ENCODE peak calls at places on chromosomes 2 and 18, in eight cellular contexts. Q is gastrocnemius medialis, N is tibial nerve, B is A549, K is IMR-90, D is spleen, U is esophagus squamous epithelium, Y is transverse colon. L is an unnamed sample.

GRCh38 chr2:88880441-88880953 is 189.0 kb downstream of the RPIA start:
- DNase-seq in K (peak; percentile 39), N (peak; percentile 66), B (peak; percentile 43), Q (no peak), D (no peak), U (no peak), Y (no peak), L (no peak)

GRCh38 chr2:150505178-150505577 is 17.7 kb upstream of the RND3 start:
- DNase-seq in D (no peak), B (no peak), Y (no peak), K (no peak), Q (no peak), U (no peak), N (no peak), L (no peak)

GRCh38 chr2:12089496-12089895 is 343.1 kb downstream of the LPIN1 start:
- DNase-seq in B (no peak), Q (no peak), N (no peak), Y (no peak), U (no peak), K (no peak), D (no peak), L (no peak)

GRCh38 chr2:126736133-126736874 is 80.3 kb downstream of the GYPC start:
- DNase-seq in U (no peak), D (no peak), Y (peak; percentile 68), B (no peak), K (peak; percentile 40), Q (no peak), N (no peak), L (peak; percentile 59)

GRCh38 chr18:54359233-54359632 is 1.5 kb downstream of the C18orf54 start:
- DNase-seq in B (no peak), Y (no peak), U (no peak), Q (no peak), D (no peak), K (peak; percentile 11), N (no peak), L (no peak)

GRCh38 chr2:48108455-48108854 is 202.2 kb upstream of the FBXO11 start:
- DNase-seq in K (no peak), Q (no peak), D (no peak), U (no peak), Y (no peak), N (no peak), B (no peak), L (no peak)

GRCh38 chr18:22422909-22423548 is 5.3 kb upstream of the CTAGE1 start:
- DNase-seq in Y (no peak), K (peak; percentile 87), N (no peak), B (no peak), D (no peak), Q (no peak), U (no peak), L (no peak)

GRCh38 chr2:221189431-221189830 is 382.7 kb downstream of the EPHA4 start:
- DNase-seq in U (no peak), D (no peak), B (no peak), Y (no peak), K (no peak), Q (no peak), N (no peak), L (no peak)

GRCh38 chr2:44171018-44171417 is 2.3 kb downstream of the PPM1B start:
- DNase-seq in Y (no peak), N (no peak), D (no peak), K (peak; percentile 58), B (no peak), U (no peak), Q (no peak), L (no peak)

GRCh38 chr18:8912348-8913057 is 190.0 kb upstream of the NDUFV2 start:
- DNase-seq in D (peak; percentile 79), U (no peak), K (no peak), B (no peak), Y (peak; percentile 16), N (no peak), Q (no peak), L (peak; percentile 54)

GRCh38 chr18:2143666-2144065 is 427.6 kb downstream of the METTL4 start:
- DNase-seq in Q (no peak), B (no peak), Y (no peak), N (no peak), K (no peak), D (no peak), U (no peak), L (no peak)

GRCh38 chr2:212737773-212738172 is 199.2 kb upstream of the ERBB4 start:
- DNase-seq in N (no peak), U (no peak), Q (no peak), K (no peak), Y (no peak), D (no peak), B (no peak), L (no peak)

GRCh38 chr2:60297296-60298010 is 256.0 kb downstream of the BCL11A start:
- DNase-seq in Q (no peak), K (no peak), D (no peak), B (no peak), N (no peak), U (no peak), Y (peak; percentile 70), L (peak; percentile 79)

GRCh38 chr2:73197579-73197978 is 4.8 kb upstream of the NOTO start:
- DNase-seq in Q (no peak), N (no peak), U (no peak), B (no peak), K (no peak), Y (no peak), D (no peak), L (no peak)

GRCh38 chr2:164710252-164710633 is 89.0 kb upstream of the GRB14 start:
- DNase-seq in K (peak; percentile 77), U (no peak), D (no peak), N (no peak), B (no peak), Q (no peak), Y (no peak), L (no peak)

GRCh38 chr18:37238271-37238670 is 327.3 kb downstream of the CELF4 start:
- DNase-seq in N (no peak), D (no peak), Q (no peak), B (no peak), Y (no peak), K (no peak), U (no peak), L (no peak)

GRCh38 chr2:54628957-54629356 is 94.5 kb upstream of the EML6 start:
- DNase-seq in Y (no peak), Q (no peak), N (no peak), B (no peak), D (no peak), U (no peak), K (no peak), L (no peak)

GRCh38 chr2:20599001-20599600 is 51.8 kb downstream of the HS1BP3 start:
- DNase-seq in Q (no peak), Y (peak; percentile 8), K (no peak), B (no peak), D (peak; percentile 89), N (no peak), U (no peak), L (peak; percentile 44)

GRCh38 chr2:3340144-3340543 is 37.5 kb downstream of the EIPR1 start:
- DNase-seq in K (no peak), D (no peak), U (no peak), B (no peak), Y (no peak), Q (no peak), N (no peak), L (no peak)

DNA sequence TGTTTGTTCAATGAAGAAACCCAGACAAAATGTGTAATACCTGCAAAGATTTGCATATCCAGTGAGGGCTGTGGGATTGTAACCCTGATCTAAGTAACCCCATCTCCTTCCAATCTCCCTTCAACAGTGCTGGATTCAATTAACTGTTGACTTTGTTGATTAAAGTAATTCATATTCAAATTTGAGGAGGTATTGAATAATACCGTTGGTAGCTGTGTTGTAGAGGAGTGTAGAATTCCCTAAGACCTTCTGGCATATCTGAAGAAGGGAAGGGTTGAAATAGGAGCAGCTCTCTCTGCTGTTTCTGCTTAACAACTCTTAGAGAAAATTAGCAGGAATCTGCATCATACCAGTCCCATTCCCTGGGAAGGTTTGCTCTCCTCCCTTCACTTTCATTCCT is 28.2 kb downstream of the MAIP1 start:
- DNase-seq in N (no peak), Q (no peak), D (no peak), U (no peak), K (no peak), Y (no peak), B (no peak), L (no peak)
- H3K27ac ChIP-seq in N (no peak overlapping the region), Q (no peak overlapping the region), D (no peak overlapping the region), U (no peak overlapping the region), K (no peak overlapping the region), Y (no peak overlapping the region), B (no peak overlapping the region), L (no peak overlapping the region)

DNA sequence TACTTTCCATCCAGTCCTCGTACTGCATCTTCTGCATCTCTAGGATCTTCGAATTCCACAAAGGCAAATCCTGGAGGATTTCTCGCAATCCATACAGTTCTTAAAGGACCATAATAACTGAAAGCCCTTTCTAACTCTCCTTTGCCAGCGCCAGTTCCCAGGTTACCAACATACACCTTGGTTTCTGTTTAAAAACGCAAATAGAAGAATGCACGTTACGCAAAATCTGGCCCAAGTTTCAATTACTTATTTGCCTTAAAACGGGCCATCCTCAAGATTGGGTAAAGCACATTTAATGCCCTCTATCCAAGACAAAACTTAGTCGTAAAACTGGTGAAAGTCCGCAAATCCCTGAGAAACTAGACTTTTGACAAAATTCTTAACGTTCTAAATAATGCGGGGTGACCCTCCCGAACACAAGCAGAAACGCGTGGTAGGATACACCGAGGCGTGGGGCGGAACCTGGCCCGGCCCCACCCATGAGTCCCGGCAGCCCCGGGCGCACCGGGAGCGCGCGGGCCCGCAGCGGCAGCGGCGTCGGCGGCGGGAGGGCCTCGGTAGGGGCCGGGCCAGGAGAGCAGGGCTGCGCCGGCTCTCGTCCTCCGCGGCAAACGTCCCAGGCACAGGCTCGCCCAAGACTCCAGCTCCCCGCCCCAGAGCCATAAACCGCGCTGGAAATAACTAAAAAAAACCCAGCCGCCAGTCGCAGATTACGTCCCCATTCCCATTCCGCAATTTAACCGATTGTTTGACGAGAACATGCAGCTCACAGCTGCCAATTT is 959 bp downstream of the SRSF7 start:
- DNase-seq in B (no peak), Q (peak; percentile 47), D (peak; percentile 92), K (peak; percentile 19), Y (peak; percentile 72), U (no peak), N (no peak), L (peak; percentile 80)
- H3K4me3 ChIP-seq in B (peak overlapping the region; percentile 84), Q (peak overlapping the region; percentile 72), D (peak overlapping the region; percentile 87), K (peak overlapping the region; percentile 89), Y (peak overlapping the region; percentile 77), U (peak overlapping the region; percentile 96), N (peak overlapping the region; percentile 95), L (peak overlapping the region; percentile 85)

DNA sequence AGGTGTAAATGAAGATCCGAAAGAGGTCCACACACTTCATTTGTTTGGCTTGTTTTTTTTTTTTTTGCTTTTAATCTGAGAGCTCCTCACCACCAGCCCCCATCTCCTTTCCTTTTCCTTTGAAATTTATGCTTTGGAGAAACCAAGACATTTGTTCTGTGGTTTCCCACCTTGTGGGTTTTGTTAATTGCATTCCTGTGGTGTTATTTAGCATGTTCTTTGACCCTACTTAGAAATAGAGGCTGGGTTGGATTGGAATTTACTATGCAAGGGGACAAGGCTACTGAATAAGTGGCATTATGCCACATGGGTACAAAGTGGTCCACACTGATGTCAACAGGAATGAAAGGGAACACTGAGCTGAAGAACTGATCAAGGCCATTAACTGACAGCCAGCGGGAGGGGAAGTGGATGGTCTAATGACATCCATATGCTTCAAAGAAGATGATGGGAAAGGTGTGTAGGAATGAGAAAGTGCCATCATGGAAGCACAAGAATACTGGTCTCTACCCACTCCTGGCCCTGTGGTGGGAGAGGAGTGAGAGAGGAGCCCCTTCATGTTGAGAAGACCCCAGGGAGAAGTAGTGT is 8.9 kb downstream of the CCL20 start:
- DNase-seq in B (no peak), D (no peak), N (no peak), Q (no peak), U (no peak), K (no peak), Y (no peak), L (no peak)
- TF ChIP-seq POLR2A in B (no peak), D (no peak), N (no peak), Q (no peak), U (no peak), K (no peak), Y (no peak), L (no peak)

GRCh38 chr18:905948-906415 is 1.3 kb downstream of the ADCYAP1 start:
- DNase-seq in N (no peak), D (no peak), Q (no peak), K (no peak), B (no peak), U (no peak), Y (no peak), L (no peak)
- H3K27ac ChIP-seq in N (no peak overlapping the region), D (no peak overlapping the region), Q (no peak overlapping the region), K (no peak overlapping the region), B (no peak overlapping the region), U (no peak overlapping the region), Y (no peak overlapping the region), L (no peak overlapping the region)

L was measured in Peyer's patch.